ENCODE peak calls at places on chromosomes 12 and 14, in eight cellular contexts. M is fibroblast of the aortic adventitia; R is CD8-positive, alpha-beta T cell; T is upper lobe of right lung; P is tibial nerve; H is choroid plexus epithelial cell; L is OCI-LY7; X is BJ. C is an unnamed sample.

GRCh38 chr14:72513994-72514659 is 379.8 kb downstream of the DPF3 start:
- DNase-seq in M (peak; percentile 76), R (no peak), T (no peak), P (no peak), H (peak; percentile 75), L (peak; percentile 47), X (no peak), C (peak; percentile 24)

GRCh38 chr14:51419685-51420084 is 179.6 kb downstream of the TMX1 start:
- DNase-seq in M (no peak), R (peak; percentile 84), T (no peak), P (no peak), H (no peak), L (peak; percentile 59), X (no peak), C (no peak)

GRCh38 chr12:49869816-49870500 is 27.1 kb upstream of the BCDIN3D start:
- DNase-seq in M (no peak), R (no peak), T (peak; percentile 50), P (no peak), H (no peak), L (no peak), X (no peak), C (no peak)

GRCh38 chr12:109387425-109388166 is 39.9 kb downstream of the MYO1H start:
- DNase-seq in M (peak; percentile 53), R (no peak), T (no peak), P (no peak), H (peak; percentile 44), L (peak; percentile 57), X (no peak), C (no peak)

GRCh38 chr12:113473942-113474341 is 2.3 kb upstream of the LHX5 start:
- DNase-seq in M (no peak), R (no peak), T (no peak), P (no peak), H (no peak), L (no peak), X (no peak), C (no peak)

GRCh38 chr12:31585271-31585670 is 5.7 kb downstream of the DENND5B start:
- DNase-seq in M (peak; percentile 54), R (no peak), T (no peak), P (no peak), H (peak; percentile 88), L (no peak), X (no peak), C (no peak)

GRCh38 chr14:102867826-102868580 is 54.5 kb upstream of the AMN start:
- DNase-seq in M (no peak), R (no peak), T (no peak), P (no peak), H (no peak), L (no peak), X (no peak), C (no peak)

GRCh38 chr12:56241424-56242205 is 11.8 kb downstream of the SLC39A5 start:
- DNase-seq in M (no peak), R (no peak), T (no peak), P (no peak), H (no peak), L (no peak), X (no peak), C (no peak)

GRCh38 chr12:86249856-86250255 is 6.3 kb downstream of the MGAT4C start:
- DNase-seq in M (peak; percentile 33), R (no peak), T (no peak), P (no peak), H (peak; percentile 87), L (no peak), X (no peak), C (no peak)

GRCh38 chr12:117377758-117378157 is 16.3 kb upstream of the NOS1 start:
- DNase-seq in M (no peak), R (no peak), T (no peak), P (no peak), H (no peak), L (peak; percentile 35), X (no peak), C (no peak)

GRCh38 chr14:31275731-31276130 is 68.1 kb upstream of the HECTD1 start:
- DNase-seq in M (no peak), R (no peak), T (no peak), P (no peak), H (no peak), L (peak; percentile 47), X (no peak), C (no peak)

GRCh38 chr12:15738438-15739015 is 50.7 kb downstream of the EPS8 start:
- DNase-seq in M (no peak), R (no peak), T (no peak), P (no peak), H (no peak), L (no peak), X (no peak), C (no peak)

GRCh38 chr14:30389134-30389900 is 169.6 kb upstream of the G2E3 start:
- DNase-seq in M (peak; percentile 4), R (no peak), T (no peak), P (no peak), H (peak; percentile 5), L (no peak), X (no peak), C (no peak)

GRCh38 chr12:127903146-127903545 is 363.8 kb upstream of the TMEM132C start:
- DNase-seq in M (peak; percentile 72), R (no peak), T (no peak), P (no peak), H (peak; percentile 50), L (no peak), X (peak; percentile 29), C (peak; percentile 2)

GRCh38 chr12:53505086-53505485 is 2.2 kb downstream of the NPFF start:
- DNase-seq in M (peak; percentile 69), R (no peak), T (no peak), P (no peak), H (no peak), L (no peak), X (no peak), C (no peak)

GRCh38 chr12:80269953-80270552 is 170.7 kb downstream of the OTOGL start:
- DNase-seq in M (peak; percentile 72), R (no peak), T (no peak), P (peak; percentile 16), H (peak; percentile 72), L (peak; percentile 38), X (no peak), C (no peak)

GRCh38 chr12:114445401-114446323 is 39.7 kb upstream of the TBX5 start:
- DNase-seq in M (no peak), R (no peak), T (no peak), P (no peak), H (no peak), L (no peak), X (no peak), C (no peak)

GRCh38 chr12:57128519-57129247 is 400 bp downstream of the LRP1 start:
- DNase-seq in M (no peak), R (no peak), T (no peak), P (no peak), H (no peak), L (no peak), X (no peak), C (no peak)

GRCh38 chr14:32576088-32576795 is 247.1 kb downstream of the AKAP6 start:
- DNase-seq in M (peak; percentile 80), R (no peak), T (no peak), P (peak; percentile 68), H (peak; percentile 85), L (peak; percentile 51), X (no peak), C (no peak)

GRCh38 chr12:42469355-42470006 is 120.1 kb downstream of the PRICKLE1 start:
- DNase-seq in M (no peak), R (no peak), T (no peak), P (no peak), H (no peak), L (peak; percentile 94), X (no peak), C (no peak)
- H3K4me3 ChIP-seq in M (no peak overlapping the region), R (no peak overlapping the region), T (peak overlapping the region; percentile 29), P (no peak overlapping the region), H (no peak overlapping the region), L (peak overlapping the region; percentile 55), X (no peak overlapping the region), C (no peak overlapping the region)

GRCh38 chr14:38207342-38207741 is 362 bp upstream of the SSTR1 start:
- DNase-seq in M (no peak), R (no peak), T (no peak), P (no peak), H (no peak), L (no peak), X (no peak), C (no peak)
- H3K4me3 ChIP-seq in M (no peak overlapping the region), R (no peak overlapping the region), T (peak overlapping the region; percentile 46), P (no peak overlapping the region), H (no peak overlapping the region), L (no peak overlapping the region), X (peak overlapping the region; percentile 85), C (peak overlapping the region; percentile 84)

GRCh38 chr14:91419044-91419397 is 1.4 kb upstream of the CCDC88C start:
- DNase-seq in M (no peak), R (peak; percentile 80), T (no peak), P (no peak), H (no peak), L (no peak), X (no peak), C (no peak)
- H3K4me3 ChIP-seq in M (no peak overlapping the region), R (peak overlapping the region; percentile 47), T (peak overlapping the region; percentile 80), P (no peak overlapping the region), H (no peak overlapping the region), L (peak overlapping the region; percentile 89), X (no peak overlapping the region), C (peak overlapping the region; percentile 29)

GRCh38 chr14:23352506-23353432 is at the start of gene SLC22A17:
- DNase-seq in M (peak; percentile 82), R (peak; percentile 79), T (peak; percentile 78), P (peak; percentile 72), H (peak; percentile 92), L (no peak), X (peak; percentile 33), C (peak; percentile 61)
- H3K4me3 ChIP-seq in M (peak within 1 kb of the TSS; percentile 78), R (peak within 1 kb of the TSS; percentile 55), T (peak within 1 kb of the TSS; percentile 65), P (peak within 1 kb of the TSS; percentile 37), H (peak within 1 kb of the TSS; percentile 69), L (no peak within 1 kb of the TSS), X (peak within 1 kb of the TSS; percentile 74), C (peak within 1 kb of the TSS; percentile 84)

GRCh38 chr12:43237238-43237879 is 314.6 kb downstream of the ADAMTS20 start:
- DNase-seq in M (no peak), R (no peak), T (no peak), P (no peak), H (no peak), L (no peak), X (no peak), C (no peak)
- H3K4me3 ChIP-seq in M (no peak overlapping the region), R (no peak overlapping the region), T (no peak overlapping the region), P (no peak overlapping the region), H (no peak overlapping the region), L (no peak overlapping the region), X (no peak overlapping the region), C (no peak overlapping the region)

DNA sequence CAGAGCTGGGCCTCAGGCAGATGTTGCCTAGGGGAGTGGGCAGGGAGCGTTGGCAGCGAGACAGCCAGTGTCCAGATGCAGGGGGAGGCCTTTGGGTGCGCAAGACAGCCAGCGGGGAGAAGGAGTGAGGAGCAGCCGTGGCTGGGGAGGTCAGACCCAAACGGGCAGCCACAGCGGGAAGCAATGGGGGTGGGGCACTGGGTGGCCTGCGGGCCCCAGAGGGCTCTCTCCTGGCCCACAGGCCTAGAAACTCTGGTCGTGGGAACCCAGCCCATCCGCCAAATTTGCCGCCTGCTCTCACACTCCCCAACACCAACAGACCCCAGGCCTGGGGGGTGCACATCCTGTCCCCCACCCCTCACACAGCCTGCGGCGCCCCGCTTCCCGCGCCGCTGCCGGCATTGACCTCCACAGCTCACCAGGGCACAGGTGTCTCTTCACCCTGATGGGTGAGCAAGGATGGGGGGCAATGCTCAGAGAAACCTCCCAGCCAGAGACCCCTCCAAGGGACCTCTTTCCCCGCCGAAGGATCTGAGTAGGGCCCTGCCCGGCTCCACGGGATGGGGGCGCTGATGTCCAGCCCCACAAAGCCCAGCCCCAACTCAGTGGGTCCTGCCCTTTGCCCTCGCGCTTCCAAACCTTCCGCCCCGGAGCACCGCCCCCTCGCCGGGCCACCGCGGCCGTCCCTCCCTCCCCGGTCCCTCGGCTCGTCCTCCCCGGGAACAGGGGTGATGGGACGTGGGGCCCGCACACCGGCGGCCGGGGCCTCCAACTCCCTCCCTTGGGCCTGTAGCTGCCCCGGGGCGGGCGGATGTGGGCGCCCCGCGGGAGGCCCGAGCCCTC is 781 bp downstream of the HDAC7 start:
- DNase-seq in M (no peak), R (peak; percentile 44), T (peak; percentile 91), P (no peak), H (no peak), L (peak; percentile 64), X (no peak), C (no peak)
- H3K4me3 ChIP-seq in M (peak overlapping the region; percentile 88), R (peak overlapping the region; percentile 78), T (peak overlapping the region; percentile 82), P (peak overlapping the region; percentile 78), H (peak overlapping the region; percentile 76), L (peak overlapping the region; percentile 83), X (peak overlapping the region; percentile 68), C (peak overlapping the region; percentile 95)